ENCODE peak calls at places on chromosomes 6 and 20, in four cellular contexts. C is stomach, P is cardiac muscle cell, J is lung. F is an unnamed sample.

GRCh38 chr6:161169060-161169459 is 104.8 kb downstream of the AGPAT4 start:
- DNase-seq in J (no peak), P (no peak), C (no peak), F (no peak)

GRCh38 chr6:54722328-54722727 is 124.2 kb upstream of the FAM83B start:
- DNase-seq in J (no peak), C (no peak), P (no peak), F (no peak)

GRCh38 chr6:49937017-49937416 is 26.9 kb downstream of the DEFB114 start:
- DNase-seq in C (no peak), P (no peak), J (no peak), F (no peak)

GRCh38 chr20:63290677-63291472 is 2.1 kb upstream of the COL20A1 start:
- DNase-seq in C (peak; percentile 61), J (no peak), P (peak; percentile 38), F (no peak)

GRCh38 chr6:44001318-44001868 is 125.9 kb downstream of the MRPL14 start:
- DNase-seq in P (peak; percentile 44), J (peak; percentile 68), C (no peak), F (no peak)

GRCh38 chr20:16028923-16029322 is 544.3 kb downstream of the KIF16B start:
- DNase-seq in P (no peak), C (no peak), J (no peak), F (no peak)

GRCh38 chr20:43009497-43009896 is 180.2 kb downstream of the PTPRT start:
- DNase-seq in P (no peak), C (no peak), J (no peak), F (no peak)

GRCh38 chr6:41306187-41306854 is 19.8 kb upstream of the TREM1 start:
- DNase-seq in P (peak; percentile 55), C (peak; percentile 53), J (peak; percentile 60), F (no peak)

GRCh38 chr6:154878866-154879491 is 116.1 kb upstream of the TIAM2 start:
- DNase-seq in C (no peak), J (no peak), P (no peak), F (no peak)

GRCh38 chr6:35093118-35093445 is 48.1 kb downstream of the TCP11 start:
- DNase-seq in P (no peak), C (no peak), J (no peak), F (no peak)
- H3K4me1 ChIP-seq in P (no peaks in the 10 kb centered on the region), C (peaks cover 39% of the 10 kb centered on the region), J (peaks cover 9% of the 10 kb centered on the region), F (peaks cover 61% of the 10 kb centered on the region)

DNA sequence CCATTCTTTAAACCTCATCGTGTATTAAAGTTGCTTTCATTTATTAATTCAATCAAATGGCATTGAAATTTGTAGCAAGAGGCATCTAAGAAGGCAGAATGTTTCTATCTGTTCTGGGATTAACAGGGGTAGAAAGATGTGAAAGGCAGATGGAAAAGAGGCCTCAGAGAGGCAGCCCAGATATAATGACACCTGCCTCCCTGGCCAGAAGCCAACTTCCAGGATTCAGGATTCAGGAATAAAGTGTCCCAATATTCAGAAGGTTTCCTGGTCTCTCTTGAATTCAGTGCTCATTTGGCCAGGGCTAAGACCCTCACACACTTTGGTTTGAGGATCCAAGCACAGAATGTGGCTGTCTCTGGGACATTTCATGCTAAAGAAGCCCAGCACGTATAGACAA is 39.9 kb downstream of the HLA-B start:
- DNase-seq in C (no peak), J (no peak), P (no peak), F (no peak)
- H3K27ac ChIP-seq in C (no peak overlapping the region), J (no peak overlapping the region), P (no peak overlapping the region), F (no peak overlapping the region)

DNA sequence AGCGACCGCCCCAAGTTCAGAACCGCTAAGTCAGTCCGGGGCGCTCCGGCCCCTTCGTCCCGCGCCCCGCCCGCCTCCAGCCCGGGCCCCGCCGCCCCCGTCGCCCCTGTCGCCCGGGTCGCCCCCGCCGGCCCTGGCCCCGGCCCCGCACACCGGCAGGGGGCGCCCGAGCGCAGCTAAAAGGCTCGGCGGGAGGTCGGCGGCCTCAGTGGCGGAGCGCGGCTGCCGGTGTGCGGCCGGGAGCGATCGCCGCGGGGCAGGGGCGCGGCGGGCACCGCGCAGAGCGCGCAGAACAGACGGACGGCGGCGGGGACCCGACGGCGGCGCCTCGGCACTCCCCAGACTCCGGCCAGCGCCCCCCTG is at the start of gene FNDC1:
- DNase-seq in C (no peak), P (no peak), J (no peak), F (peak; percentile 66)
- H3K4me3 ChIP-seq in C (peak within 1 kb of the TSS; percentile 45), P (peak within 1 kb of the TSS; percentile 26), J (no peak within 1 kb of the TSS), F (peak within 1 kb of the TSS; percentile 51)

GRCh38 chr20:51125774-51126173 is 102.9 kb upstream of the KCNG1 start:
- DNase-seq in P (no peak), C (no peak), J (no peak), F (no peak)
- H3K4me1 ChIP-seq in P (peaks cover 11% of the 10 kb centered on the region), C (no peaks in the 10 kb centered on the region), J (no peaks in the 10 kb centered on the region), F (no peaks in the 10 kb centered on the region)

GRCh38 chr6:112218563-112218962 is 35.8 kb downstream of the LAMA4 start:
- DNase-seq in C (no peak), J (peak; percentile 32), P (peak; percentile 49), F (no peak)
- H3K27ac ChIP-seq in C (no peak overlapping the region), J (peak overlapping the region; percentile 21), P (peak overlapping the region; percentile 61), F (no peak overlapping the region)

GRCh38 chr6:2851727-2852513 is 10.3 kb upstream of the SERPINB1 start:
- DNase-seq in C (no peak), P (no peak), J (no peak), F (peak; percentile 55)
- H3K4me3 ChIP-seq in C (no peak overlapping the region), P (no peak overlapping the region), J (no peak overlapping the region), F (no peak overlapping the region)

DNA sequence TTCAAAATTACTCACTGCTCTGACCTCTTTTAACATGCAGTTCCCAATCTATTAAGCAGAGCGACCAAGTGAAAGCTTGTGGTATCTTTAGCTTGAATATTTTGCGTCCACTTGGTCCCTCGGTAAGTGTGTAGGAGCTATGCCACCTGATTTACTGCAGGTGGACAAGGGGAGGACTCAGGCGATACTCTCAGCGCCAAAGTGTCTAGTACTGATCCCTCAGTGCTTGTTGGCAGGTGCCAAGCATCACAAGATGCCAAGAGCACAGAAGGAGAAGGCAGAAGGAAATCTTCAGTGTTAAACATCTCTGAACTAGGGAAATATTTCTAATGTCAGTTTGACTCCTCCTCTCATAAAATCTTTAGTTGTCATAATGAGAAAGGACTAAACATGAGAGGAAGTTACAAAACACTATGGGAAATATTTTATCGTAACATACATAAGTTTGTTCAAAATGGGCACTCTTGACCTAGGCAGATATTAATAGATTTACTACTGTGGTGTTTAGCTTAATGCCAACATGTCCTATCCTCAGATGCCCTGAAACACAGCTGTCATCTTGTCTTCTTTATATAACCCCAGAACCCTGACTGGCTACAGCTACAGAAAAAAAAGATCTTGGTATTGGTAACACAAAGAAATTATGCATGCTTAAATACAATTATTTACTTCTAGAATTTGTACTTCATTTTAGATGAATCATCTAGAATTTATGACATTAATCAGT is 19.5 kb downstream of the NHLRC1 start:
- DNase-seq in J (no peak), P (no peak), C (no peak), F (no peak)
- H3K4me1 ChIP-seq in J (no peaks in the 10 kb centered on the region), P (no peaks in the 10 kb centered on the region), C (no peaks in the 10 kb centered on the region), F (no peaks in the 10 kb centered on the region)

GRCh38 chr20:31681769-31682168 is 40.9 kb downstream of the BCL2L1 start:
- DNase-seq in P (no peak), J (no peak), C (no peak), F (no peak)
- H3K27ac ChIP-seq in P (peak overlapping the region; percentile 89), J (no peak overlapping the region), C (no peak overlapping the region), F (peak overlapping the region; percentile 50)

GRCh38 chr6:1614767-1615650 is 5.3 kb downstream of the FOXC1 start:
- DNase-seq in P (no peak), J (no peak), C (peak; percentile 23), F (no peak)
- H3K4me3 ChIP-seq in P (peak overlapping the region; percentile 51), J (no peak overlapping the region), C (peak overlapping the region; percentile 50), F (peak overlapping the region; percentile 91)

DNA sequence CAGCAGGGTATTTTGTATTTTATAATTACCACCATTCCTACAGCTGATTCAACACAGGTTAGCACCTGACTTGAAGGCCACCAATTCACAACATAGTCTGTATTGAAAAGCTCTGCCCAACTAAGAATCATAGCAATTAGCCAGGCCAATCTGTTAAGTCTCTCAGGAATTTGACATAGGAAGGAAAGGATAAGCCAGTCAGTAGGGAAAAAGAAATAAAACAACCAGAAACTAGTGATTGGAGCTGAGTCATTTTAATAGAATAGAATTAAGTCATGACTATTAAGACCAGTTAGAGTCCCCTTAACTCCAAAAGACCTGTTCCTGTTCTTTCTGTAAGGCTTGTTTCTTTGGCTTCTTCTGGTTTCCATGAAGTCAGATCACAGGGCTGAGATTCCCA is 8.1 kb downstream of the RANBP9 start:
- DNase-seq in C (no peak), J (no peak), P (no peak), F (no peak)
- H3K4me1 ChIP-seq in C (peaks cover 18% of the 10 kb centered on the region), J (peaks cover 7% of the 10 kb centered on the region), P (peaks cover 11% of the 10 kb centered on the region), F (peaks cover 33% of the 10 kb centered on the region)